ENCODE peak calls at places on chromosomes 3 and 15, in eight cellular contexts. H is body of pancreas, C is uterus, V is adrenal gland, L is HCT116, D is psoas muscle, B is brain microvascular endothelial cell, Q is tibial artery. G is an unnamed sample.

GRCh38 chr15:69973102-69973714 is 124.5 kb downstream of the TLE3 start:
- DNase-seq in H (no peak), D (no peak), V (no peak), C (no peak), B (peak; percentile 36), Q (no peak), L (no peak), G (peak; percentile 18)

GRCh38 chr15:73273181-73274002 is 95.4 kb downstream of the HCN4 start:
- DNase-seq in C (peak; percentile 41), H (peak; percentile 57), D (peak; percentile 53), L (peak; percentile 15), V (peak; percentile 66), B (peak; percentile 57), Q (no peak), G (peak; percentile 10)

GRCh38 chr3:20185364-20185732 is 658 bp downstream of the SGO1 start:
- DNase-seq in V (no peak), L (no peak), Q (no peak), D (no peak), H (no peak), B (peak; percentile 12), C (no peak), G (no peak)

GRCh38 chr3:77601853-77602440 is 562.0 kb downstream of the ROBO2 start:
- DNase-seq in H (no peak), V (no peak), C (no peak), Q (no peak), L (no peak), B (no peak), D (no peak), G (no peak)

GRCh38 chr3:120678984-120679383 is 3.1 kb downstream of the HGD start:
- DNase-seq in B (no peak), C (no peak), L (no peak), V (no peak), H (no peak), D (no peak), Q (no peak), G (no peak)

GRCh38 chr15:99844150-99844549 is 110.9 kb upstream of the LYSMD4 start:
- DNase-seq in C (no peak), D (no peak), Q (no peak), B (no peak), L (no peak), V (no peak), H (no peak), G (no peak)

GRCh38 chr15:56468271-56468912 is 3.5 kb upstream of the MNS1 start:
- DNase-seq in C (no peak), L (no peak), B (no peak), Q (no peak), V (no peak), D (no peak), H (no peak), G (no peak)

GRCh38 chr3:2343031-2343682 is 244.5 kb downstream of the CNTN4 start:
- DNase-seq in Q (no peak), H (no peak), D (no peak), C (no peak), B (no peak), V (no peak), L (no peak), G (no peak)

GRCh38 chr3:185958626-185959025 is 20.8 kb upstream of the TRA2B start:
- DNase-seq in C (no peak), V (no peak), L (no peak), Q (no peak), H (no peak), B (no peak), D (no peak), G (no peak)

GRCh38 chr3:139307072-139307491 is 36.7 kb upstream of the MRPS22 start:
- DNase-seq in C (no peak), H (no peak), V (no peak), D (no peak), Q (no peak), B (no peak), L (no peak), G (no peak)

GRCh38 chr3:49661281-49661680 is 12.9 kb upstream of the APEH start:
- DNase-seq in L (no peak), C (no peak), H (no peak), D (no peak), B (no peak), Q (no peak), V (peak; percentile 93), G (no peak)

GRCh38 chr3:107545680-107546120 is 22.9 kb downstream of the BBX start:
- DNase-seq in C (no peak), D (no peak), L (no peak), Q (no peak), B (peak; percentile 8), V (no peak), H (no peak), G (no peak)

GRCh38 chr3:9553021-9553948 is at the start of gene LHFPL4:
- DNase-seq in C (no peak), L (no peak), D (no peak), Q (no peak), H (peak; percentile 8), B (no peak), V (no peak), G (no peak)

DNA sequence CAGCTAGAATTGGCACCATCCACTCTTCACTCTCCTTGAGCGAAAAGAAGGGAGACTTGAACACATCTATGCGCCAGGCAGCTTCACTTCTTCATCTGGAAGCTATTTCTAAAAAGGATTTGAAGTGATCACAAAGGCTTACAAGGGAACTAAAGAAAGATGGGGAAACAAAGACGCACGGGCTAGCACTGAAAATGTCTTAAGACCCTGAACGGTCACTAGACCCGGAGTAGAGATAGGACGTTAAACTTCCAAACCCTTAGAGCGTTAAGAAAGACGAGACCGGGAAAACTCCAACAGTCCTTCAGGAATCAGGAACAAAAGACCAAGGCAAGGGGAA is 47.5 kb upstream of the EPHB3 start:
- DNase-seq in B (no peak), D (no peak), C (no peak), L (no peak), V (no peak), Q (no peak), H (no peak), G (no peak)
- H3K27me3 ChIP-seq in B (peaks cover 48% of the 10 kb centered on the region), D (peaks cover 26% of the 10 kb centered on the region), C (peaks cover 8% of the 10 kb centered on the region), L (no peaks in the 10 kb centered on the region), V (peaks cover 18% of the 10 kb centered on the region), Q (peaks cover 40% of the 10 kb centered on the region), H (no peaks in the 10 kb centered on the region), G (peaks cover 26% of the 10 kb centered on the region)

GRCh38 chr3:105613120-105613519 is 246.4 kb downstream of the ALCAM start:
- DNase-seq in D (no peak), L (no peak), B (no peak), C (no peak), V (no peak), Q (no peak), H (no peak), G (no peak)
- H3K4me3 ChIP-seq in D (no peak overlapping the region), L (no peak overlapping the region), B (no peak overlapping the region), C (no peak overlapping the region), V (no peak overlapping the region), Q (no peak overlapping the region), H (no peak overlapping the region), G (no peak overlapping the region)

GRCh38 chr3:42712344-42712648 is 9.7 kb upstream of the HHATL start:
- DNase-seq in L (no peak), Q (no peak), H (no peak), V (no peak), C (peak; percentile 0), B (no peak), D (no peak), G (no peak)

GRCh38 chr3:42712716-42713372 is 10.2 kb upstream of the HHATL start:
- DNase-seq in L (no peak), B (no peak), D (no peak), H (no peak), V (no peak), C (no peak), Q (peak; percentile 44), G (no peak)

GRCh38 chr3:42710323-42711021 is 7.9 kb upstream of the HHATL start:
- DNase-seq in C (no peak), Q (no peak), D (peak; percentile 38), H (no peak), B (no peak), V (no peak), L (no peak), G (no peak)

GRCh38 chr3:42713747-42714146 is 11.1 kb upstream of the HHATL start:
- DNase-seq in D (no peak), H (no peak), B (no peak), C (no peak), Q (no peak), V (no peak), L (no peak), G (no peak)

DNA sequence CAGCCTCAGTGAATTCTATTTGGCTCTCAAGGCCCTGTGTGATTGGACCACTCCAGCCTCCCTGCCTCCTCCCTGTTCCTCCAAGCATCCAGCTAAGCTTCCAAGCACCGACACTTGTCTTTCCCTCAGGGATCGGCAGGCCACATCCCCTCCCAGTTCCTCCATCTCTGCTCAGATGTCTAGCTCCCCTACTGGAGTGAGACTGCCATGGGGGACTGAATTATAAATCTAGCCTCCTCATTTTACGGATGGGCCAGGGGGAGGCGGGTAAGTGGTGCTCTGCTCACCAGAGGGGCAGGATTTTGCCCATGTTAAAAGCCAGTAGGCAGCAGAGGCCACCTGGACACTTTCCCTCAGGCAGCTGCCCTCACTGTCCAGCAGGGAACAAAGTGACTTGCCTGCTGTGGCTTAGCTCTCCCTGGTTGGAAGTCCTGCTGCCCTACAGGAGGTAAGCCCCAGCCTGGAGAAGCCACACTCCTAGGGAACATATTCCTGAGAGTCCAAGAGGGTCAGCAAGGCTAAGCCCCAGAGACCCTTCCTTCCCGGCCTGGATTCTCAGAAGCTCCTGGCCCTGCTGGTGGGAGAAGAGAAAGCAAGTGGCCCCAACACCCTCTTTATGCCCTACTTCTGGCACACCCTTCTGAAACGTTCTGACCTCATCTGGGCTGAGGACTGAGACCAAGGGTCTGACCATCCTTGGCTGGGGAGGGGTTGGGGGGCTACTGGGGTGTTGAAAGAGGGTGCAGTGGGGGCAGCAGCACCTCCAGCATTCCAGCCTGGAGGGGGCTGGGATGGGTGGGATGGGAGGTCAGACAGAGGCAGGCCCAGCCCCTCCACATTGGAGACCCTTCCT is 9.1 kb upstream of the HHATL start:
- DNase-seq in H (no peak), D (peak; percentile 34), Q (peak; percentile 57), B (no peak), C (peak; percentile 9), V (no peak), L (no peak), G (no peak)
- TF ChIP-seq CTCF in H (no peak), D (no peak), Q (no peak), B (peak; percentile 47), C (no peak), V (no peak), L (no peak), G (no peak)

DNA sequence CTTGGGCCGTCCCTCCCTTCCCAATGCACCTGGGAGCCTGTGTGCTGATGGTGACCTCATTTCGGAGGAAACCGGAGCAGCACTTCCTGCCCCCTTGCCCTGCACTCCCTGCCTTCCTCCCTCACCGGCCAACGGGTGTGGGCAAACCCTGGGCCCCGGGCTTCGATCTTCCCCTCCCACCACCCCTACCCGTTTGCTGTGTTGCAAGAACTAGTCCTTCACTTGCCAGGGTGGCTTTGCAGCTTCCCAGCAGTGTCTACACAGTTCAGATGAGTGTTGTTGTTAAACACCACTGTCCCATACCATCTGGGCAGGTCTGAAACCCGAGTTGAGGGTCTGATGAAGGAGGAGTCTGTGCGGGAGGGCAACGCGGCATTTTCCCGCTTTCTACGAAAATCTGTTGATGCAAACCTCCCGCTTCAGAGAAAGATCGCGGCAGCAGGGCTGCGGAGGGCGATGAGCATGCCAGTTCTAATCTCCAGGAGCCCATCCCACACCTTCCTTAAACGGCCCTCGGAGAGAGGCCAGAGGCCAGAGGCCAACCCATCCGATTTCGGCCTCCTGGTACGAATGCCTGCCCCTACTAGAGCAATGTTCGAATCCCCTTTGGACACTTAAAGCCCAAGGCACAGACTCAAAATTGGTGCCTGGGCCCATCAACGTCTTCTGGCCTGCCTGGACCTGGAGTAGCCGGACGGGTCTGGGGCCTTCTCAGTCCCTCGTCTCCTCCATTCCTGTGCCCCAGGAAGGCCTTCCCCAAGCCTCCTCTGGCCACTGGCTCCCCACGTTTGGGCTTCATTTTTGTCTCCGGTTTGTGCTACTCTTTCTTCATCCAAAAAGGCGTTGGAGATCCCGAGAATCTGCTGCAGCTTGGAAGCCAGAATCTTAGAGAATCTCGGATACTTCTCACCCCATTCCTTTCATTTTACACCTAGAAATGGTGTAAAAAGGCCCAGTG is 35.8 kb upstream of the POLG start:
- DNase-seq in D (no peak), B (no peak), C (no peak), L (no peak), Q (no peak), H (no peak), V (no peak), G (no peak)
- H3K27me3 ChIP-seq in D (peaks cover 100% of the 10 kb centered on the region), B (peaks cover 96% of the 10 kb centered on the region), C (peaks cover 90% of the 10 kb centered on the region), L (peaks cover 6% of the 10 kb centered on the region), Q (peaks cover 98% of the 10 kb centered on the region), H (no peaks in the 10 kb centered on the region), V (peaks cover 100% of the 10 kb centered on the region), G (peaks cover 82% of the 10 kb centered on the region)

G was measured in kidney epithelial cell.